ENCODE peak calls at places on chromosomes 16 and 17, in four cellular contexts. One of them, this sample, is unnamed.

GRCh38 chr17:58615768-58616659 is 75.8 kb downstream of the TEX14 start:
- DNase-seq in HepG2: no peak
- DNase-seq in A549: no peak
- DNase-seq in SK-N-SH: no peak
- DNase-seq in this sample: no peak

GRCh38 chr16:9374076-9374475 is 282.6 kb downstream of the HAPSTR1 start:
- DNase-seq in HepG2: no peak
- DNase-seq in A549: no peak
- DNase-seq in SK-N-SH: no peak
- DNase-seq in this sample: no peak

GRCh38 chr16:22291860-22292692 is 5.1 kb upstream of the POLR3E start:
- DNase-seq in SK-N-SH: no peak
- DNase-seq in A549: no peak
- DNase-seq in HepG2: no peak
- DNase-seq in this sample: no peak

GRCh38 chr17:68709995-68710780 is 109.0 kb upstream of the FAM20A start:
- DNase-seq in A549: no peak
- DNase-seq in SK-N-SH: peak
- DNase-seq in HepG2: no peak
- DNase-seq in this sample: no peak

GRCh38 chr16:17328971-17329370 is 141.8 kb downstream of the XYLT1 start:
- DNase-seq in A549: no peak
- DNase-seq in SK-N-SH: peak
- DNase-seq in HepG2: no peak
- DNase-seq in this sample: no peak

GRCh38 chr17:50691550-50692447 is 15.9 kb downstream of the ANKRD40 start:
- DNase-seq in A549: no peak
- DNase-seq in SK-N-SH: no peak
- DNase-seq in HepG2: peak
- DNase-seq in this sample: no peak

GRCh38 chr17:81705518-81706231 is 2.5 kb downstream of the MRPL12 start:
- DNase-seq in HepG2: no peak
- DNase-seq in A549: no peak
- DNase-seq in SK-N-SH: no peak
- DNase-seq in this sample: no peak

GRCh38 chr17:48121921-48122650 is 14.5 kb downstream of the SNX11 start:
- DNase-seq in SK-N-SH: no peak
- DNase-seq in HepG2: no peak
- DNase-seq in A549: no peak
- DNase-seq in this sample: no peak

GRCh38 chr16:11211061-11211976 is 44.7 kb downstream of the SOCS1 start:
- DNase-seq in SK-N-SH: no peak
- DNase-seq in A549: no peak
- DNase-seq in HepG2: peak
- DNase-seq in this sample: no peak

GRCh38 chr16:62036101-62036806 is at the start of gene CDH8:
- DNase-seq in HepG2: no peak
- DNase-seq in A549: no peak
- DNase-seq in SK-N-SH: peak
- DNase-seq in this sample: no peak
- H3K4me3 ChIP-seq in HepG2: no peak
- H3K4me3 ChIP-seq in A549: peak
- H3K4me3 ChIP-seq in SK-N-SH: no peak
- H3K4me3 ChIP-seq in this sample: no peak

GRCh38 chr17:4263282-4264215 is at the start of gene ANKFY1:
- DNase-seq in SK-N-SH: peak
- DNase-seq in HepG2: peak
- DNase-seq in A549: peak
- DNase-seq in this sample: peak
- TF ChIP-seq CTCF in SK-N-SH: peak
- TF ChIP-seq CTCF in HepG2: peak
- TF ChIP-seq CTCF in A549: no peak
- TF ChIP-seq CTCF in this sample: no peak

GRCh38 chr17:10125761-10126553 is 72.4 kb downstream of the GAS7 start:
- DNase-seq in A549: no peak
- DNase-seq in SK-N-SH: no peak
- DNase-seq in HepG2: no peak
- DNase-seq in this sample: no peak
- TF ChIP-seq MAX in A549: no peak
- TF ChIP-seq MAX in SK-N-SH: no peak
- TF ChIP-seq MAX in HepG2: no peak
- TF ChIP-seq MAX in this sample: no peak

DNA sequence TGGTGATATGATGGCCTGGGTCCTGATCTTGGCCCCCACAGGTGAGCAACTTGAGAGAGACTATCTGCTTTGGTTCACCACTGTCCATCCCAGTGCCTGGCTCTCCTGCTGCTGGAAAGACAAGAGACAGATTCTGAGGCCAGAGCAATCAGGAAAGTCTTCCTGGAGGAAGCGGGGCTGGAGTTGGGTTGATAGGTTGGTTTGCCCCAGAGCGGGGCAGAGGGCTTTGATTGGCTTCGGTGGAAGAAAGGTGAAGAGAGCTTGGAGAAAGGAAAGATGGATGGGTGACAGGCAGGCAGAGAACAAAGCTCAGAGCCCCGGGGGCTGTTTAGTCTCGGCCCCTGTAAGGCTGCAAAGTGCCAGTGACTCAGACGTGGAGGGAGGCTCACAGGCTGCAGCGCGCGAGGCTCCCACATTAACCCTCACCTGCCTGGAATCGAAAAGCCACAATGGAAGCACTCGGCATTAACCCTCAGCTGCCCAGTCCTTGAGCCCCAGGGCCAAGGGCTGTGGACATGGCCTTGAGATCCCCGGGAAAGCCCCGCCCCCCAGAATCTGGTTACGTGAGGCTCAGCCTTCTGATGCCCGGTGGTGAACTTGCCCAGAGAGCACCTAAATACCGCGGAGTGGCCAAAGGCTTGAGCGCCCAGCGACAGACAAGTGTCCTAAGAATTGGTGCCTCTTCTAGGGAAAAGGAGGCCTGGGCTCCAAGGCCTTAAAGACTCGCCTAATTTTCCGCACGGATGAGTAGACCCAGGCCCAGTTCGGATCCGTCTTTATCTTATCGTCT is 988 bp upstream of the CPNE2 start:
- DNase-seq in SK-N-SH: peak
- DNase-seq in HepG2: peak
- DNase-seq in A549: peak
- DNase-seq in this sample: peak
- H3K4me3 ChIP-seq in SK-N-SH: peak
- H3K4me3 ChIP-seq in HepG2: peak
- H3K4me3 ChIP-seq in A549: peak
- H3K4me3 ChIP-seq in this sample: peak

DNA sequence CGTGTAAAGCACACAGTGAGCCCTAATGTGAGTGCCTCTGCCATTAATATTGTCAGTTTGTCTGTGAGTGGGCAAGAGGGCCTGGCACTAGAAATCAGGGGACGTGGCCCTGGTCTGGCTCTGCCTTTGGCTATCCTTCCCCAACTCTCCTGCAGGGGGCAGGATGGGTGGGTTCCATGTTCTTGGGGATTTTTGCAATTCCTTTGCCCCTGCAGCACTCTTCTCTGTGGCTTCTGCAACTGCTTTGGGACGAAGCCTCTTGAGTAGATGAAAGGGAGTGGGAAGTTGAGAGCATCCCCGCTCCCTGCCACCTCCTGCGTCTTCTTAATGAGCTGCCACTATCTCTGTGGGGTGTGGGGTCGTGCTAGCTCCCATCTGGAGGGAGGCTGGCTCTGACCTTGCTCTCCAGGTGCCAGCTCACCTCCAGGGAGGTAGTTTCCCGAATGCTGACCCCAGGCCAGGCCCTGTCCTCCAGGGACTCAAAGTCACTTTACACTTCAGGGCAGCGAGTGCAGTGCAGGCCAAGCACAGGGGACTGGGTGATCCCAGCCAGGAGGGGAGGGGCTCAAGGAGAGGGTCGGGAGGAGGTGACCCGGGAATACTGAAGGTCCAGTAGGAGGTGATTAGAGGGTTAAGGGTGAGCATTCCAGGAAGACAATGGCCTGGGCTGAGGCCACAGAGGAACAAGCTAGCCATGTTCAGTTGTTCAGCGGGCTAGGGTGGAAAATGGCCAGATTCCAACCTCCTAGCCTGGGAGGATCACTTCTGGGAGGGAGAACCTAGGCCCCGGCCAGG is 121.0 kb upstream of the NLRP1 start:
- DNase-seq in HepG2: no peak
- DNase-seq in SK-N-SH: peak
- DNase-seq in A549: peak
- DNase-seq in this sample: peak
- TF ChIP-seq CTCF in HepG2: peak
- TF ChIP-seq CTCF in SK-N-SH: peak
- TF ChIP-seq CTCF in A549: peak
- TF ChIP-seq CTCF in this sample: peak